ENCODE peak calls at places on chromosome 13, in nine cellular contexts. E is fibroblast of mammary gland; G is thoracic aorta; F is GM23248; Z is IMR-90; B is CD4-positive, CD25-positive, alpha-beta regulatory T cell; R is aorta; T is lower leg skin; H is A673. O is an unnamed sample.

GRCh38 chr13:104315606-104316005 is 1249.4 kb upstream of the SLC10A2 start:
- DNase-seq in E (peak), G (no peak), F (peak), Z (peak), B (no peak), R (no peak), T (no peak), H (no peak), O (peak)

GRCh38 chr13:108911807-108912206 is 282.4 kb downstream of the MYO16 start:
- DNase-seq in E (no peak), G (no peak), F (no peak), Z (no peak), B (no peak), R (no peak), T (no peak), H (no peak), O (no peak)

GRCh38 chr13:50511877-50512332 is 331.6 kb downstream of the DLEU7 start:
- DNase-seq in E (no peak), G (no peak), F (no peak), Z (no peak), B (no peak), R (no peak), T (no peak), H (no peak), O (no peak)

GRCh38 chr13:110361365-110361911 is 54.4 kb downstream of the COL4A2 start:
- DNase-seq in E (peak), G (peak), F (peak), Z (peak), B (no peak), R (peak), T (no peak), H (no peak), O (peak)

GRCh38 chr13:27194895-27195764 is 23.5 kb upstream of the USP12 start:
- DNase-seq in E (peak), G (no peak), F (peak), Z (peak), B (no peak), R (no peak), T (no peak), H (peak), O (peak)

GRCh38 chr13:114143806-114144605 is 11.6 kb upstream of the RASA3 start:
- DNase-seq in E (no peak), G (no peak), F (no peak), Z (no peak), B (no peak), R (peak), T (no peak), H (no peak), O (no peak)

GRCh38 chr13:43664700-43665191 is 122.0 kb downstream of the ENOX1 start:
- DNase-seq in E (peak), G (no peak), F (peak), Z (peak), B (no peak), R (no peak), T (no peak), H (peak), O (peak)

GRCh38 chr13:83730674-83731073 is 151.6 kb downstream of the SLITRK1 start:
- DNase-seq in E (no peak), G (no peak), F (no peak), Z (no peak), B (no peak), R (peak), T (no peak), H (no peak), O (no peak)

GRCh38 chr13:114100446-114101320 is 31.7 kb downstream of the RASA3 start:
- DNase-seq in E (no peak), G (no peak), F (peak), Z (no peak), B (no peak), R (peak), T (no peak), H (no peak), O (no peak)

GRCh38 chr13:83950284-83950683 is 68.0 kb upstream of the SLITRK1 start:
- DNase-seq in E (no peak), G (no peak), F (no peak), Z (no peak), B (no peak), R (no peak), T (no peak), H (no peak), O (no peak)

GRCh38 chr13:38564751-38565150 is 122.1 kb upstream of the FREM2 start:
- DNase-seq in E (no peak), G (no peak), F (no peak), Z (no peak), B (no peak), R (no peak), T (no peak), H (no peak), O (no peak)

GRCh38 chr13:56924401-56924800 is 216.3 kb upstream of the PRR20A start:
- DNase-seq in E (no peak), G (no peak), F (no peak), Z (no peak), B (no peak), R (no peak), T (no peak), H (no peak), O (no peak)

GRCh38 chr13:97165527-97166425 is 56.4 kb upstream of the MBNL2 start:
- DNase-seq in E (no peak), G (no peak), F (no peak), Z (no peak), B (no peak), R (no peak), T (no peak), H (no peak), O (no peak)

GRCh38 chr13:37175996-37176395 is 70.5 kb upstream of the CSNK1A1L start:
- DNase-seq in E (peak), G (no peak), F (peak), Z (peak), B (no peak), R (no peak), T (peak), H (peak), O (peak)

GRCh38 chr13:53042897-53043296 is 14.3 kb downstream of the OLFM4 start:
- DNase-seq in E (no peak), G (no peak), F (peak), Z (no peak), B (no peak), R (no peak), T (no peak), H (no peak), O (no peak)

GRCh38 chr13:111339366-111340143 is 19.1 kb downstream of the TEX29 start:
- DNase-seq in E (no peak), G (no peak), F (no peak), Z (no peak), B (no peak), R (no peak), T (no peak), H (no peak), O (no peak)

GRCh38 chr13:114067381-114067885 is 65.0 kb downstream of the RASA3 start:
- DNase-seq in E (peak), G (no peak), F (peak), Z (peak), B (no peak), R (peak), T (no peak), H (no peak), O (peak)

GRCh38 chr13:98214707-98215106 is 37.6 kb upstream of the RNF113B start:
- DNase-seq in E (no peak), G (no peak), F (no peak), Z (no peak), B (no peak), R (no peak), T (peak), H (no peak), O (no peak)

GRCh38 chr13:110116072-110116487 is 190.9 kb downstream of the COL4A1 start:
- DNase-seq in E (peak), G (no peak), F (peak), Z (peak), B (no peak), R (no peak), T (peak), H (peak), O (no peak)

GRCh38 chr13:40982772-40983171 is 36.3 kb downstream of the ELF1 start:
- DNase-seq in E (peak), G (no peak), F (peak), Z (peak), B (peak), R (no peak), T (peak), H (peak), O (no peak)

GRCh38 chr13:33485247-33485646 is 199.7 kb upstream of the STARD13 start:
- DNase-seq in E (no peak), G (no peak), F (no peak), Z (no peak), B (no peak), R (no peak), T (no peak), H (no peak), O (no peak)

GRCh38 chr13:33490461-33491327 is 205.1 kb upstream of the STARD13 start:
- DNase-seq in E (no peak), G (no peak), F (peak), Z (no peak), B (no peak), R (peak), T (no peak), H (peak), O (no peak)

GRCh38 chr13:33483471-33483870 is 197.9 kb upstream of the STARD13 start:
- DNase-seq in E (peak), G (no peak), F (peak), Z (peak), B (no peak), R (no peak), T (no peak), H (no peak), O (peak)

GRCh38 chr13:33489563-33489962 is 204.0 kb upstream of the STARD13 start:
- DNase-seq in E (no peak), G (no peak), F (no peak), Z (no peak), B (no peak), R (no peak), T (no peak), H (peak), O (no peak)

GRCh38 chr13:33487575-33488243 is 202.2 kb upstream of the STARD13 start:
- DNase-seq in E (peak), G (no peak), F (peak), Z (peak), B (no peak), R (no peak), T (no peak), H (peak), O (no peak)
- H3K4me3 ChIP-seq in E (no peak), G (peak), F (peak), Z (peak), B (no peak), R (peak), T (no peak), H (no peak), O (no peak)

DNA sequence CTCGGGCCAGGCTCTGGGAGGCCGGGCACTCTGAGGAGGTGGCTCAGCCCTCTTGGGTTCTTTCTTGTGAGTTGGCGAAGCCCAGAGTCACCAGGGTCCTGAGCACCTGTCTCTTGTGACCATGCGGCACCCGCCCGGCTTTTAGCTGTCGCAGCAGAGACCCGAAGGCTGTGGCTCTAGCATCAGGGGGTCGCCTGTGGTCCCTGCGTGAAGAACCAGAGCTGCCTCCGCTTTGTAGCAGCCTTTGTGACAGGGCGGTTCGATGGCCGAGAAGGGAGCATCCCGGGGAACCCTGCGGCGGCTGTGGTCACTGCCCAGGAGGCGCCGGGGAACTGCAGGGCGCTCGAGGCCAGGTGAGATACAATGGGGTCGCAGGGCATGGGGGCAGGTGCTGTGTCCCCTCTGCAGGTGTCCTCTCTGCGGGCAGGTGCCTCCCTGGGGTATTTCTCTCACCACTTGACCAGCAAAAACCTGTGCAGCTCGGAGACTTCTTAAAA is 10.4 kb downstream of the MCF2L start:
- DNase-seq in E (no peak), G (no peak), F (no peak), Z (no peak), B (no peak), R (no peak), T (no peak), H (no peak), O (no peak)
- H3K4me3 ChIP-seq in E (no peak), G (peak), F (no peak), Z (no peak), B (no peak), R (no peak), T (peak), H (no peak), O (no peak)

GRCh38 chr13:80296638-80297037 is 44.3 kb downstream of the SPRY2 start:
- DNase-seq in E (no peak), G (no peak), F (no peak), Z (no peak), B (no peak), R (no peak), T (no peak), H (no peak), O (no peak)
- H3K4me3 ChIP-seq in E (no peak), G (no peak), F (no peak), Z (no peak), B (no peak), R (no peak), T (no peak), H (no peak), O (no peak)

GRCh38 chr13:34189946-34190345 is 372.0 kb downstream of the RFC3 start:
- DNase-seq in E (no peak), G (no peak), F (no peak), Z (no peak), B (no peak), R (no peak), T (no peak), H (no peak), O (no peak)
- H3K4me3 ChIP-seq in E (no peak), G (no peak), F (no peak), Z (no peak), B (no peak), R (no peak), T (no peak), H (no peak), O (no peak)